ENCODE peak calls at places on chromosomes 6 and 20, in ten cellular contexts. H is dorsolateral prefrontal cortex, U is AG10803, R is HFFc6, S is uterus, Y is SK-N-SH, V is colonic mucosa, Q is AG04449, O is astrocyte of the cerebellum, J is epithelial cell of esophagus. M is an unnamed sample.

GRCh38 chr20:19338380-19338779 is 125.9 kb downstream of the SLC24A3 start:
- DNase-seq in J (no peak), H (no peak), V (no peak), Y (no peak), O (no peak), U (no peak), Q (no peak), S (no peak), R (no peak), M (no peak)

GRCh38 chr6:169723200-169723909 is 945 bp downstream of the PHF10 start:
- DNase-seq in J (peak), Y (peak), O (no peak), U (peak), V (peak), H (peak), S (peak), Q (no peak), R (peak), M (no peak)

GRCh38 chr6:33619166-33619565 is 2.0 kb upstream of the ITPR3 start:
- DNase-seq in R (no peak), O (no peak), Q (no peak), V (no peak), H (no peak), U (no peak), S (no peak), J (no peak), Y (no peak), M (no peak)

GRCh38 chr20:47544852-47545251 is 43.2 kb downstream of the NCOA3 start:
- DNase-seq in Y (no peak), J (no peak), V (no peak), R (peak), U (peak), S (no peak), Q (no peak), O (no peak), H (no peak), M (no peak)

GRCh38 chr6:43095939-43096338 is 19.8 kb downstream of the PTK7 start:
- DNase-seq in Q (no peak), J (no peak), Y (no peak), S (no peak), O (no peak), R (no peak), H (no peak), U (no peak), V (no peak), M (no peak)

GRCh38 chr6:88062376-88062775 is 14.7 kb downstream of the SPACA1 start:
- DNase-seq in U (no peak), J (no peak), R (no peak), O (no peak), V (no peak), Q (no peak), S (no peak), H (no peak), Y (no peak), M (no peak)

GRCh38 chr6:166493427-166494100 is 92.9 kb downstream of the RAMACL start:
- DNase-seq in U (no peak), V (no peak), R (no peak), J (no peak), Q (no peak), H (peak), Y (no peak), O (no peak), S (no peak), M (no peak)

GRCh38 chr6:36350681-36351091 is 14.0 kb upstream of the BNIP5 start:
- DNase-seq in O (peak), H (no peak), U (peak), V (no peak), S (peak), Y (no peak), J (no peak), Q (peak), R (peak), M (no peak)

GRCh38 chr20:8213831-8214587 is 81.9 kb downstream of the PLCB1 start:
- DNase-seq in R (no peak), H (no peak), J (no peak), O (no peak), U (no peak), V (no peak), S (no peak), Y (no peak), Q (no peak), M (no peak)

DNA sequence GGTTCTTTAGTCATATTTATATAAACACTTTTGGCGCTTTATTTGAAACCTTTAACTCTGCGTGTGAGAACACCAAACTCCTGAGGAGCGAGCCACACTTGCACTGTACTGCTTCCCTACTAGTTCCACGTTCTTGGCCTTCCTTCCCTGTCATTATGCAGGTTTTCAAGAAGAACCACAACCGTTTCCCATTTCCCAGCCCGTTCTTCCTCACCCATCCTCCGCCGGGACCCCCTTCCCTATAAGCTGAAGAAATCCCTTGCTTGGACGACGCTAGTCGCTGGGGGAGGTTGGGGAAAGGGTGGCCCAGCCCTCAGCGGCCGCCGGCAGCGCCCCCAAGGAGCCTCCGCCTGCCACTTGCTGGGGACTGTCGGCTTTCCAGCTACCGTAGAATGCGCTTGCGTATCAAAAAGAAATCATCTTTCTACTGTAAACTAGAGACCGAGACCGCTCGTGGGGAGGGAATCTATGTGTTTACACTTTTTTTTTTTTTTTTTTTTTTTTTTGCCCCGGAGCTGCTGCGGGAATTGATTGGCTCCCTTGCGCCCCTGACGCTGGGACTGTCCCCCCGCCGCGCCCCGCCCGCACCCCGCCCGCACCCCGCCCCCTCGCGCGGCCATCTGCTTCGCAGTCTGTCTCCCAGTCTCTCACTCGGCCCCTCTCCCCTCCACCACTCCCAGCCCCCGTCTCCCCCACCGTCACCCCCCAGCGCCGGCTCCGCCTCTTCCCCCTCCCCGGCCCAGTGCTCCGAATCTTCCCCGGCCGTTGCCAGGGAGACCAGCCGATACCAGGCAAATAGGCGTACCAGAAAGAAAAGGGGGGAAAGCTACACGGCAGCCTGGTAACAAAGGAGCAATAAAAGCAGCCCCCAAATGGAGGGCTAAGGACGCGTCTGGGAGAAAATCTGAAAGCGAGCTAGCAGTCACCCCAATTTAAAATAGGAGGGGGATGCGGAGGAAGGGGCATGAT is 2.3 kb upstream of the MARCKS start:
- DNase-seq in S (peak), U (peak), Y (peak), Q (no peak), O (no peak), H (peak), V (peak), J (peak), R (peak), M (peak)
- TF ChIP-seq CTCF in S (no peak), U (peak), Y (peak), Q (no peak), O (peak), H (peak), V (no peak), J (peak), R (peak), M (peak)

GRCh38 chr6:131063028-131063763 is at the start of gene EPB41L2:
- DNase-seq in H (peak), O (peak), R (peak), V (peak), Y (peak), Q (no peak), S (peak), U (peak), J (peak), M (peak)
- TF ChIP-seq CTCF in H (no peak), O (peak), R (peak), V (no peak), Y (peak), Q (peak), S (no peak), U (peak), J (peak), M (no peak)

GRCh38 chr6:68880050-68880449 is 245.0 kb downstream of the ADGRB3 start:
- DNase-seq in Q (no peak), Y (peak), V (no peak), H (no peak), S (no peak), J (no peak), U (no peak), O (no peak), R (no peak), M (no peak)

GRCh38 chr6:68876792-68877493 is 241.9 kb downstream of the ADGRB3 start:
- DNase-seq in J (peak), Y (no peak), V (no peak), S (no peak), H (no peak), O (peak), U (peak), R (no peak), Q (no peak), M (no peak)

GRCh38 chr6:68873236-68873635 is 238.2 kb downstream of the ADGRB3 start:
- DNase-seq in R (no peak), H (no peak), Y (peak), S (no peak), O (no peak), Q (no peak), V (no peak), J (no peak), U (no peak), M (no peak)

GRCh38 chr6:68875403-68875802 is 240.3 kb downstream of the ADGRB3 start:
- DNase-seq in Y (no peak), Q (no peak), O (no peak), S (no peak), H (no peak), U (no peak), J (no peak), R (no peak), V (no peak), M (no peak)

GRCh38 chr6:68874747-68875146 is 239.7 kb downstream of the ADGRB3 start:
- DNase-seq in V (no peak), H (no peak), R (no peak), Q (no peak), S (no peak), Y (no peak), U (no peak), J (no peak), O (no peak), M (no peak)
- TF ChIP-seq CTCF in V (no peak), H (no peak), R (no peak), Q (no peak), S (no peak), Y (no peak), U (no peak), J (no peak), O (no peak), M (no peak)

DNA sequence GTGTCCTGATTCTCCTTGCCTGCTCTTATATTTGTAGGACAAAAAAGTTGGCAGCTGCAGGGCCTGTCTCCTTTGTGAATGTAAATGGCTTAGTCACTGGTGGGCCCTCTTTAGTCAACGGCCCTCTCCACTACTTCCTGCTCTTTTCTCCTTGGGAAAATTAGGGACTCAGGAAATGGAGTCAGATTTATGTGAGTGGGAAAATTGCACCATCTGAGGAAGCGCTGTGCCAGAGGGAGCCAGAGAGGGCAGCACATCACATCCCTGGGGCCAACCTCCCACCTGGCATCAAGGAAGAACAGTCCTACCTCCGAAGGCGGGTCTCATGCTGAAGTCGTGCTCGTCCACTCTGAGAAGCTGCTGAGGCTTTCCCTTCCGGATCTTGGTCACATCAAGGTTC is 15.6 kb downstream of the GABRR2 start:
- DNase-seq in S (no peak), U (no peak), O (no peak), H (no peak), R (no peak), J (no peak), Y (no peak), V (no peak), Q (no peak), M (no peak)
- TF ChIP-seq CTCF in S (no peak), U (no peak), O (peak), H (no peak), R (peak), J (peak), Y (peak), V (no peak), Q (peak), M (peak)